ENCODE peak calls at places on chromosomes 16 and 17, in seven cellular contexts. J is left lung, K is tibial artery, F is right lobe of liver, Z is lower lobe of right lung, O is BE2C, I is cardiac muscle cell. A is an unnamed sample.

GRCh38 chr17:40496634-40497420 is 4.6 kb downstream of the TNS4 start:
- DNase-seq in O (no peak), J (no peak), F (no peak), I (no peak), Z (no peak), K (no peak), A (no peak)

GRCh38 chr17:42783062-42783777 is 2.8 kb downstream of the WNK4 start:
- DNase-seq in K (no peak), O (no peak), J (no peak), Z (no peak), I (no peak), F (no peak), A (peak)

GRCh38 chr17:71313866-71314265 is 807.0 kb upstream of the SOX9 start:
- DNase-seq in O (no peak), I (no peak), Z (no peak), J (no peak), K (no peak), F (no peak), A (no peak)

GRCh38 chr17:7383742-7384488 is 3.0 kb downstream of the TNK1 start:
- DNase-seq in J (peak), K (no peak), F (no peak), Z (peak), I (peak), O (peak), A (peak)

GRCh38 chr17:15411556-15412198 is 55.7 kb downstream of the CDRT4 start:
- DNase-seq in F (no peak), Z (no peak), O (no peak), J (no peak), K (peak), I (no peak), A (no peak)

GRCh38 chr17:5562172-5562571 is 22.1 kb downstream of the NLRP1 start:
- DNase-seq in J (no peak), F (no peak), K (no peak), O (no peak), Z (no peak), I (no peak), A (no peak)

GRCh38 chr17:60554377-60554788 is 28.3 kb upstream of the APPBP2 start:
- DNase-seq in O (no peak), K (no peak), F (no peak), I (no peak), J (no peak), Z (peak), A (peak)

GRCh38 chr17:38740806-38741205 is 7.3 kb downstream of the PCGF2 start:
- DNase-seq in F (no peak), O (no peak), K (no peak), I (no peak), Z (no peak), J (no peak), A (no peak)

GRCh38 chr16:72932050-72932449 is 115.9 kb downstream of the ZFHX3 start:
- DNase-seq in J (no peak), I (no peak), K (no peak), Z (no peak), F (no peak), O (no peak), A (no peak)

GRCh38 chr16:24124291-24124690 is 131.8 kb upstream of the CACNG3 start:
- DNase-seq in F (no peak), O (no peak), I (no peak), K (no peak), J (no peak), Z (no peak), A (no peak)

GRCh38 chr16:50121278-50121677 is 31.8 kb upstream of the TENT4B start:
- DNase-seq in O (no peak), J (no peak), Z (no peak), F (no peak), K (no peak), I (no peak), A (no peak)

GRCh38 chr17:69503711-69504110 is 89.2 kb downstream of the MAP2K6 start:
- DNase-seq in I (no peak), K (no peak), J (no peak), O (no peak), Z (no peak), F (no peak), A (no peak)

GRCh38 chr17:1588781-1589585 is 26.4 kb upstream of the PITPNA start:
- DNase-seq in I (no peak), Z (no peak), J (peak), F (no peak), K (no peak), O (no peak), A (peak)

GRCh38 chr17:53313746-53314145 is 509.0 kb upstream of the KIF2B start:
- DNase-seq in J (no peak), O (no peak), I (no peak), Z (no peak), F (no peak), K (no peak), A (peak)

GRCh38 chr16:65075877-65076276 is 46.0 kb downstream of the CDH11 start:
- DNase-seq in Z (no peak), K (no peak), I (no peak), O (no peak), J (no peak), F (no peak), A (no peak)

GRCh38 chr17:36566081-36566480 is 21.4 kb downstream of the GGNBP2 start:
- DNase-seq in I (no peak), Z (no peak), J (no peak), F (no peak), O (no peak), K (no peak), A (no peak)

GRCh38 chr16:65312795-65313194 is 190.9 kb upstream of the CDH11 start:
- DNase-seq in K (no peak), O (no peak), J (no peak), F (no peak), I (no peak), Z (no peak), A (peak)

GRCh38 chr16:49378238-49378637 is 4.6 kb downstream of the C16orf78 start:
- DNase-seq in I (no peak), F (no peak), J (no peak), Z (no peak), K (no peak), O (no peak), A (no peak)

GRCh38 chr17:21351366-21352065 is 24.6 kb upstream of the KCNJ12 start:
- DNase-seq in K (peak), O (no peak), I (no peak), F (no peak), Z (peak), J (peak), A (no peak)

GRCh38 chr17:35889241-35889640 is 9.1 kb upstream of the CCL5 start:
- DNase-seq in K (no peak), O (no peak), J (no peak), F (no peak), I (no peak), Z (no peak), A (no peak)

GRCh38 chr16:57539072-57539796 is 2.9 kb upstream of the CCDC102A start:
- DNase-seq in K (no peak), O (no peak), Z (peak), I (no peak), J (no peak), F (peak), A (no peak)

GRCh38 chr17:38898812-38899348 is 26.5 kb upstream of the LASP1NB start:
- DNase-seq in I (no peak), O (no peak), Z (peak), K (no peak), J (peak), F (no peak), A (no peak)

GRCh38 chr17:2776589-2777241 is 19.5 kb upstream of the RAP1GAP2 start:
- DNase-seq in F (no peak), Z (no peak), J (no peak), K (no peak), O (peak), I (peak), A (no peak)

GRCh38 chr17:39277110-39277509 is 51.4 kb upstream of the STAC2 start:
- DNase-seq in F (no peak), J (no peak), K (no peak), O (no peak), Z (no peak), I (no peak), A (no peak)

GRCh38 chr16:389317-389716 is 7.5 kb upstream of the PGAP6 start:
- DNase-seq in I (no peak), Z (no peak), K (no peak), O (no peak), J (no peak), F (no peak), A (no peak)

GRCh38 chr17:57071991-57072944 is 12.8 kb upstream of the AKAP1 start:
- DNase-seq in I (no peak), Z (no peak), O (no peak), F (no peak), J (no peak), K (no peak), A (peak)

GRCh38 chr16:3641801-3642396 is 12.6 kb upstream of the DNASE1 start:
- DNase-seq in F (peak), Z (peak), K (no peak), I (no peak), J (no peak), O (no peak), A (no peak)

GRCh38 chr17:66365903-66366302 is 63.5 kb downstream of the PRKCA start:
- DNase-seq in I (no peak), F (no peak), K (no peak), J (no peak), Z (no peak), O (no peak), A (no peak)

DNA sequence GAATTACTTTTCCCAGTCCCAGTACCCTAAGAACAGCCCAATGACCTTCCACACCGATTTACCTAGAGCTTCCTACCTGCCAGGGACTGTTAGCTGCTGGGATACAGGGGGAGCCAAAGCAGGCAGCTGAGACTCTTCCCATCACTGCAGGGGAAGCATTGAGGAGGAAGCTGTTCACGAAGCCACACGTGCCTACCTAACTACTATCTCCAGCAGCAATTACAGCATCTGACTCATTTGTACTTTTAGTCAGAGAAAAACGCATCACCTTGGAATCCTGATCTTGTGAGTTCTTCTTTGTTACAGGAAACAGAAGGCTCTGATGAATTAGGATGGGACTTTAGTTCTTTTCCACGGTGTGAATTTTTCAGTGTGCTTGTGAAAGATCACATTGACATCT is 113.7 kb upstream of the DHX40 start:
- DNase-seq in J (no peak), Z (no peak), K (no peak), I (no peak), O (no peak), F (no peak), A (peak)
- TF ChIP-seq CTCF in J (no peak), Z (no peak), K (no peak), I (no peak), O (no peak), F (no peak), A (no peak)

DNA sequence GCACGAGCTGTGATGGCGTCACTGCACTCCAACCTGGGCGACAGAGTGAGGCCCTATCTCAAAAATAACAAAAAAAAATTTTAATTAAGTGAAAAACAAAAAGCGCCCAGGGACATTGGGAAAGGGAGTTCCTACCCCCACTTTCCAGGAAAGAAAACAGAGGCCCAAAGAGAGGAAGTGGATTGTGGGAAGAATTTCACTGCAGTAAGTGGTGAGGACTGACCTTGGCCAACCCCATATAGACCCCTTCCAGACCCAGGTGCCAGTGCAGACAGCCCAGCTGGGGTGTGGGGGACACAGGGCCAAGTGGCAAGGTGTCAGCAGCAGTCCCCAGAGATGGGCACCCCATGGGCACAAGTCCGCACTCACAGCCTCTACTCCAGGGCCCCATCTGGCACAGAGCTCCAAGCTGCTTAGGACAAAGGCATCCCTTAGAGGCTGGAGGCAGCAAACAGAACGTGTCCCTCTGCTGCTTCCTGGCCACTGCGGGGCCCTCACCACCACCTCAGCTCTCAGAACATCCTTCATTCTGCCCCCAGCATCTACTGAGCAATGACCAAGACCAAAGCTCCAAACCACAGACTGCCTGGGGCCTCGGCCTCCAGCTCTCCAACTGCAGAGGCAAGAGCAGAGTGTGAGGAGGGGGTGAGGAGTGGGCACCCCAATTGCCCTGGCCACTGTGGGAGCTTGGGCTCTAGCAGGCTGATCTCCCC is 29.2 kb upstream of the KRT17 start:
- DNase-seq in O (no peak), J (no peak), I (no peak), F (no peak), Z (no peak), K (no peak), A (no peak)
- H3K4me3 ChIP-seq in O (no peak), J (no peak), I (no peak), F (no peak), Z (no peak), K (no peak), A (no peak)

DNA sequence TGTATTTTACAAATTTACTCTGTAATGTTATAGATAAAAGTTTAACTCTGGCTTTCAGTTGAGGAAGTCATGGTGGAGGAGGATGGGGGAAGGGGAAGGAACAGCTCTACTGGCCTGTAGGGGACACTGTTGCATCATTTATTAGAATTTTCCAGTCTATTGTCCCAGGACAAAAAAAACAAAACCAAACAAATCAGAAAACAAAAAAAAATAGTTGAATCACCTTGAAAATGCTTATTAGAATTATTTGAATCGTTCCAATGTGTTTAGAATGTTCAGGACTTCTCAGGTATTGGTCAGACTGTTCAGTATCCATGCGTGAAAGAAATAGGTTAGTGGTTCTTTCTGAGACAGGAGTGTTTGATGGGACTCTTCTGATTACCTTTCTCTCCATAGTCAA is 242.0 kb downstream of the FTO start:
- DNase-seq in I (peak), K (no peak), F (no peak), O (peak), Z (no peak), J (no peak), A (peak)
- TF ChIP-seq CTCF in I (peak), K (no peak), F (peak), O (peak), Z (peak), J (peak), A (peak)

GRCh38 chr17:43906951-43907424 is 348 bp downstream of the MPP2 start:
- DNase-seq in I (no peak), J (no peak), Z (peak), F (no peak), K (no peak), O (no peak), A (no peak)

GRCh38 chr17:43909537-43910231 is 2.3 kb upstream of the MPP2 start:
- DNase-seq in F (no peak), K (no peak), Z (no peak), O (no peak), I (no peak), J (no peak), A (no peak)

GRCh38 chr17:43905985-43906852 is 1.1 kb downstream of the MPP2 start:
- DNase-seq in F (no peak), Z (peak), O (peak), K (peak), J (no peak), I (peak), A (peak)

GRCh38 chr17:43907425-43907981 is at the start of gene MPP2:
- DNase-seq in J (peak), Z (peak), I (peak), O (peak), K (peak), F (no peak), A (peak)

GRCh38 chr17:43908111-43908721 is 880 bp upstream of the MPP2 start:
- DNase-seq in Z (peak), I (peak), K (peak), O (peak), F (no peak), J (no peak), A (peak)
- H3K4me3 ChIP-seq in Z (peak), I (peak), K (peak), O (peak), F (no peak), J (peak), A (no peak)

DNA sequence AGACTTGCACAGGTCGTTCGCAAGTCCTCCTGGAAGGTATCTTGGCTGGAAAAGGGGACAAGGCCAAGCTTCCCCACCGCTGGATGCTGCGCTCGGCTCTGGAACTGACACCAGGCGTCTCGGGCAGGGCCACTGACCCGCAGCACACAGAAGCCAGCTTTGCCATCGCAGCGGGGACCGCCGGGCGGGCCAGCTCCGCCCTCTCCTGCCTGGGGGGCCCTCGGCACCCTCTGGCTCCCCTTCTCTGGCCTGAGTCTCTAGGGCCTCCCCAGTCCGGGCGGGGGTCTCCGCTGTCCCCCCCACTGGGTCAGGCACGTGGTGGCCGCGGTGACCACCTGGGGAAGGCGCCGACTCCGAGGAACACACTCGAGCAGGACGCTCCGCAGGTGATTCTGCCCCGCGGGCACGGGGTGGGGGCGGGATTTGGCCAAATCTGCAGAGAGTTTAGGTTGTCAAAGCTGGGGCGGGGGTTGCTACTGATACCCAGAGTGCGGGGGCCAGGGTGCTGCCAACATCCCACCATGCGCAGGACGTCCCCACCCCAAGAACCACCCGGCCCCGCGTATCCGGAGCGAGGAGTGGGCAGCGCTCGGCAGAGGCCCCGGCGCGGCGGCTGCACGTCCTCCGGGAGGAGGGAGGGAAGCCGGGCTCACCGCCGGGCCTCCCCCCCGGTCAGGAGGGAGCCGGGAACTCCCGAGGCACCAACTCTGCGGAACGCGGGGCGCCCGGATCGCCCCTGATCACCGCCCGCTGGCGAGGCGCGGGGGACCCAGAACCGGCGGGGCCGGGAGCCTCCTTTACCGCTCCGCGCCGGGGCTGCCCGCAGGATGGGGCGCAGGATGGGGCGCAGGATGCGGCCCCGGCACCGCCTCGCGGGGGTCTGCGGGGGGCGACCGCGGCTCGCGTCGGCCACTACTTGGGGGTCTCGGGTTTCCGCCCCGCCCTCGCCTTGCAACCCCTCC is 750 bp upstream of the METRNL start:
- DNase-seq in F (no peak), I (peak), K (no peak), J (peak), O (no peak), Z (peak), A (no peak)
- TF ChIP-seq CTCF in F (no peak), I (no peak), K (no peak), J (no peak), O (no peak), Z (no peak), A (no peak)

GRCh38 chr17:9162275-9162985 is 141.1 kb downstream of the NTN1 start:
- DNase-seq in F (no peak), K (peak), I (no peak), J (no peak), Z (no peak), O (no peak), A (no peak)
- H3K4me3 ChIP-seq in F (no peak), K (peak), I (no peak), J (no peak), Z (no peak), O (no peak), A (no peak)

GRCh38 chr17:28728364-28729200 is at the start of gene NEK8:
- DNase-seq in K (peak), O (peak), F (peak), I (peak), J (peak), Z (peak), A (peak)

GRCh38 chr17:28726912-28727726 is 1.1 kb upstream of the TLCD1 start:
- DNase-seq in O (peak), K (peak), Z (peak), J (peak), I (peak), F (peak), A (peak)

GRCh38 chr17:28726396-28726911 is 421 bp upstream of the TLCD1 start:
- DNase-seq in F (no peak), O (peak), K (peak), J (peak), I (peak), Z (no peak), A (peak)

GRCh38 chr17:28725660-28726395 is at the start of gene TLCD1:
- DNase-seq in K (peak), O (peak), J (peak), Z (peak), F (peak), I (peak), A (peak)

DNA sequence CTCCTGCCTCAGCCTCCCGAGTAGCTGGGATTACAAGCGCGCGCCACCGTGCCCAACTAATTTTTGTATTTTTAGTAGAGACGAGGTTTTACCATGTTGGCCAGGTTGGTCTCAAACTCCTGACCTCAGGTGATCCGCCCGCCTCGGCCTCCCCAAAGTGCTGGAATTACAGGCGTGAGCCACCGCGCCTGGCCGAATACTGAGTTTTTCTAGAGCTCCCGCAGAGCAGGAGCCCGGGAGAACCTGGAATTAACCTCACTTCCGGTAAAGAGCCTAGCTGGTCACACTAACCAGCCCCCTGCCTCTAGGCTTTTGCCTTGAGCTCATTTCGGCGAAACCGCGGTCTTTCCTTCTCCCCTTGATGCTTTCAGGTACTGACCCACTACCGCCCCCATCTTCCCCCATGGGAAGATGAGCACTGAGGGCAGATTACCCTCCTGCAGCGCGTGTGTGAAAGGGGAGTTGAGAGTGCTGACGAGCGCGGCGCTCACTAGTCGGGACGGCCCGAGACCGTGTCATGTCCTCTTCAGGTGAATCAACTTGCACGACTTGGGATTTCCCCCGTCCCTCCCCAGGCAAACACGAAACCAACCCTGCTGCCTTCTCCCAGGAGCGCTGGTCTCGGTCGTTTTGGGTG is 743 bp upstream of the NEK8 start:
- DNase-seq in I (peak), O (peak), J (peak), K (peak), Z (peak), F (peak), A (peak)
- TF ChIP-seq CTCF in I (peak), O (peak), J (no peak), K (no peak), Z (peak), F (peak), A (peak)